ENCODE peak calls at places on chromosomes 3 and 15, in eight cellular contexts. One of them, this sample, is unnamed.

GRCh38 chr15:57551717-57552677 is 39.7 kb upstream of the MYZAP start:
- DNase-seq in HFF-Myc: peak
- DNase-seq in omental fat pad: no peak
- DNase-seq in left ventricle myocardium inferior: peak
- DNase-seq in CD8-positive, alpha-beta T cell: no peak
- DNase-seq in heart left ventricle: peak
- DNase-seq in lung: peak
- DNase-seq in brain microvascular endothelial cell: peak
- DNase-seq in this sample: peak

GRCh38 chr3:135895106-135895733 is 70.3 kb upstream of the PPP2R3A start:
- DNase-seq in HFF-Myc: peak
- DNase-seq in omental fat pad: peak
- DNase-seq in left ventricle myocardium inferior: peak
- DNase-seq in CD8-positive, alpha-beta T cell: peak
- DNase-seq in heart left ventricle: peak
- DNase-seq in lung: peak
- DNase-seq in brain microvascular endothelial cell: peak
- DNase-seq in this sample: peak

GRCh38 chr15:31452595-31453557 is 126.2 kb downstream of the KLF13 start:
- DNase-seq in HFF-Myc: no peak
- DNase-seq in omental fat pad: no peak
- DNase-seq in left ventricle myocardium inferior: no peak
- DNase-seq in CD8-positive, alpha-beta T cell: no peak
- DNase-seq in heart left ventricle: peak
- DNase-seq in lung: no peak
- DNase-seq in brain microvascular endothelial cell: no peak
- DNase-seq in this sample: peak

GRCh38 chr3:13714251-13714916 is 165.5 kb downstream of the FBLN2 start:
- DNase-seq in HFF-Myc: no peak
- DNase-seq in omental fat pad: no peak
- DNase-seq in left ventricle myocardium inferior: no peak
- DNase-seq in CD8-positive, alpha-beta T cell: no peak
- DNase-seq in heart left ventricle: peak
- DNase-seq in lung: no peak
- DNase-seq in brain microvascular endothelial cell: no peak
- DNase-seq in this sample: peak

GRCh38 chr15:88606437-88606794 is 14.7 kb upstream of the AEN start:
- DNase-seq in HFF-Myc: no peak
- DNase-seq in omental fat pad: no peak
- DNase-seq in left ventricle myocardium inferior: no peak
- DNase-seq in CD8-positive, alpha-beta T cell: no peak
- DNase-seq in heart left ventricle: no peak
- DNase-seq in lung: no peak
- DNase-seq in brain microvascular endothelial cell: no peak
- DNase-seq in this sample: no peak

GRCh38 chr3:194843543-194843942 is 157.9 kb downstream of the FAM43A start:
- DNase-seq in HFF-Myc: no peak
- DNase-seq in omental fat pad: no peak
- DNase-seq in left ventricle myocardium inferior: no peak
- DNase-seq in CD8-positive, alpha-beta T cell: no peak
- DNase-seq in heart left ventricle: no peak
- DNase-seq in lung: no peak
- DNase-seq in brain microvascular endothelial cell: no peak
- DNase-seq in this sample: no peak

GRCh38 chr3:160474416-160474838 is 24.8 kb upstream of the TRIM59 start:
- DNase-seq in HFF-Myc: peak
- DNase-seq in omental fat pad: no peak
- DNase-seq in left ventricle myocardium inferior: no peak
- DNase-seq in CD8-positive, alpha-beta T cell: no peak
- DNase-seq in heart left ventricle: no peak
- DNase-seq in lung: no peak
- DNase-seq in brain microvascular endothelial cell: peak
- DNase-seq in this sample: no peak

GRCh38 chr3:150345021-150345538 is 63.0 kb upstream of the TSC22D2 start:
- DNase-seq in HFF-Myc: no peak
- DNase-seq in omental fat pad: no peak
- DNase-seq in left ventricle myocardium inferior: no peak
- DNase-seq in CD8-positive, alpha-beta T cell: no peak
- DNase-seq in heart left ventricle: no peak
- DNase-seq in lung: no peak
- DNase-seq in brain microvascular endothelial cell: no peak
- DNase-seq in this sample: peak

GRCh38 chr15:66456211-66456610 is 41.4 kb downstream of the SNAPC5 start:
- DNase-seq in HFF-Myc: no peak
- DNase-seq in omental fat pad: no peak
- DNase-seq in left ventricle myocardium inferior: no peak
- DNase-seq in CD8-positive, alpha-beta T cell: no peak
- DNase-seq in heart left ventricle: no peak
- DNase-seq in lung: no peak
- DNase-seq in brain microvascular endothelial cell: peak
- DNase-seq in this sample: no peak

GRCh38 chr3:74891312-74891711 is 276.9 kb upstream of the CNTN3 start:
- DNase-seq in HFF-Myc: no peak
- DNase-seq in omental fat pad: no peak
- DNase-seq in left ventricle myocardium inferior: no peak
- DNase-seq in CD8-positive, alpha-beta T cell: no peak
- DNase-seq in heart left ventricle: no peak
- DNase-seq in lung: no peak
- DNase-seq in brain microvascular endothelial cell: no peak
- DNase-seq in this sample: no peak

GRCh38 chr15:73981761-73982222 is 10.3 kb downstream of the STOML1 start:
- DNase-seq in HFF-Myc: no peak
- DNase-seq in omental fat pad: no peak
- DNase-seq in left ventricle myocardium inferior: no peak
- DNase-seq in CD8-positive, alpha-beta T cell: no peak
- DNase-seq in heart left ventricle: no peak
- DNase-seq in lung: no peak
- DNase-seq in brain microvascular endothelial cell: no peak
- DNase-seq in this sample: no peak

GRCh38 chr3:54865316-54865715 is 62.5 kb downstream of the LRTM1 start:
- DNase-seq in HFF-Myc: no peak
- DNase-seq in omental fat pad: no peak
- DNase-seq in left ventricle myocardium inferior: no peak
- DNase-seq in CD8-positive, alpha-beta T cell: no peak
- DNase-seq in heart left ventricle: no peak
- DNase-seq in lung: no peak
- DNase-seq in brain microvascular endothelial cell: no peak
- DNase-seq in this sample: no peak

GRCh38 chr3:10683106-10683505 is 132.9 kb upstream of the SLC6A11 start:
- DNase-seq in HFF-Myc: no peak
- DNase-seq in omental fat pad: no peak
- DNase-seq in left ventricle myocardium inferior: no peak
- DNase-seq in CD8-positive, alpha-beta T cell: no peak
- DNase-seq in heart left ventricle: no peak
- DNase-seq in lung: no peak
- DNase-seq in brain microvascular endothelial cell: no peak
- DNase-seq in this sample: no peak

GRCh38 chr15:88574646-88575045 is 28.2 kb upstream of the DET1 start:
- DNase-seq in HFF-Myc: no peak
- DNase-seq in omental fat pad: no peak
- DNase-seq in left ventricle myocardium inferior: no peak
- DNase-seq in CD8-positive, alpha-beta T cell: no peak
- DNase-seq in heart left ventricle: no peak
- DNase-seq in lung: no peak
- DNase-seq in brain microvascular endothelial cell: no peak
- DNase-seq in this sample: no peak

GRCh38 chr3:129254536-129255230 is 5.3 kb downstream of the COPG1 start:
- DNase-seq in HFF-Myc: no peak
- DNase-seq in omental fat pad: no peak
- DNase-seq in left ventricle myocardium inferior: no peak
- DNase-seq in CD8-positive, alpha-beta T cell: no peak
- DNase-seq in heart left ventricle: no peak
- DNase-seq in lung: no peak
- DNase-seq in brain microvascular endothelial cell: no peak
- DNase-seq in this sample: no peak

GRCh38 chr15:99749386-99749785 is 16.1 kb upstream of the LYSMD4 start:
- DNase-seq in HFF-Myc: no peak
- DNase-seq in omental fat pad: no peak
- DNase-seq in left ventricle myocardium inferior: no peak
- DNase-seq in CD8-positive, alpha-beta T cell: no peak
- DNase-seq in heart left ventricle: no peak
- DNase-seq in lung: no peak
- DNase-seq in brain microvascular endothelial cell: no peak
- DNase-seq in this sample: no peak

GRCh38 chr3:30597131-30597768 is 9.2 kb upstream of the TGFBR2 start:
- DNase-seq in HFF-Myc: peak
- DNase-seq in omental fat pad: no peak
- DNase-seq in left ventricle myocardium inferior: no peak
- DNase-seq in CD8-positive, alpha-beta T cell: no peak
- DNase-seq in heart left ventricle: no peak
- DNase-seq in lung: no peak
- DNase-seq in brain microvascular endothelial cell: peak
- DNase-seq in this sample: no peak

GRCh38 chr3:11302444-11302843 is 30.2 kb downstream of the ATG7 start:
- DNase-seq in HFF-Myc: no peak
- DNase-seq in omental fat pad: no peak
- DNase-seq in left ventricle myocardium inferior: no peak
- DNase-seq in CD8-positive, alpha-beta T cell: no peak
- DNase-seq in heart left ventricle: no peak
- DNase-seq in lung: no peak
- DNase-seq in brain microvascular endothelial cell: no peak
- DNase-seq in this sample: no peak

GRCh38 chr15:63469190-63469589 is 35.2 kb upstream of the USP3 start:
- DNase-seq in HFF-Myc: no peak
- DNase-seq in omental fat pad: no peak
- DNase-seq in left ventricle myocardium inferior: no peak
- DNase-seq in CD8-positive, alpha-beta T cell: peak
- DNase-seq in heart left ventricle: no peak
- DNase-seq in lung: no peak
- DNase-seq in brain microvascular endothelial cell: no peak
- DNase-seq in this sample: no peak

GRCh38 chr3:190120161-190121060 is at the start of gene P3H2:
- DNase-seq in HFF-Myc: peak
- DNase-seq in omental fat pad: no peak
- DNase-seq in left ventricle myocardium inferior: peak
- DNase-seq in CD8-positive, alpha-beta T cell: no peak
- DNase-seq in heart left ventricle: peak
- DNase-seq in lung: peak
- DNase-seq in brain microvascular endothelial cell: peak
- DNase-seq in this sample: peak
- TF ChIP-seq CTCF in HFF-Myc: peak
- TF ChIP-seq CTCF in omental fat pad: no peak
- TF ChIP-seq CTCF in left ventricle myocardium inferior: peak
- TF ChIP-seq CTCF in CD8-positive, alpha-beta T cell: no peak
- TF ChIP-seq CTCF in heart left ventricle: peak
- TF ChIP-seq CTCF in lung: no peak
- TF ChIP-seq CTCF in brain microvascular endothelial cell: peak
- TF ChIP-seq CTCF in this sample: peak

GRCh38 chr3:38646630-38647029 is 2.9 kb downstream of the SCN5A start:
- DNase-seq in HFF-Myc: no peak
- DNase-seq in omental fat pad: no peak
- DNase-seq in left ventricle myocardium inferior: no peak
- DNase-seq in CD8-positive, alpha-beta T cell: no peak
- DNase-seq in heart left ventricle: peak
- DNase-seq in lung: no peak
- DNase-seq in brain microvascular endothelial cell: no peak
- DNase-seq in this sample: no peak
- TF ChIP-seq CTCF in HFF-Myc: peak
- TF ChIP-seq CTCF in omental fat pad: no peak
- TF ChIP-seq CTCF in left ventricle myocardium inferior: no peak
- TF ChIP-seq CTCF in CD8-positive, alpha-beta T cell: no peak
- TF ChIP-seq CTCF in heart left ventricle: no peak
- TF ChIP-seq CTCF in lung: no peak
- TF ChIP-seq CTCF in brain microvascular endothelial cell: peak
- TF ChIP-seq CTCF in this sample: no peak

GRCh38 chr15:59362339-59362738 is 10.3 kb downstream of the MYO1E start:
- DNase-seq in HFF-Myc: no peak
- DNase-seq in omental fat pad: no peak
- DNase-seq in left ventricle myocardium inferior: no peak
- DNase-seq in CD8-positive, alpha-beta T cell: no peak
- DNase-seq in heart left ventricle: no peak
- DNase-seq in lung: no peak
- DNase-seq in brain microvascular endothelial cell: no peak
- DNase-seq in this sample: no peak

GRCh38 chr15:59360896-59361295 is 11.8 kb downstream of the MYO1E start:
- DNase-seq in HFF-Myc: no peak
- DNase-seq in omental fat pad: no peak
- DNase-seq in left ventricle myocardium inferior: no peak
- DNase-seq in CD8-positive, alpha-beta T cell: no peak
- DNase-seq in heart left ventricle: no peak
- DNase-seq in lung: no peak
- DNase-seq in brain microvascular endothelial cell: peak
- DNase-seq in this sample: no peak

GRCh38 chr15:59355730-59356129 is 16.9 kb downstream of the MYO1E start:
- DNase-seq in HFF-Myc: no peak
- DNase-seq in omental fat pad: no peak
- DNase-seq in left ventricle myocardium inferior: no peak
- DNase-seq in CD8-positive, alpha-beta T cell: no peak
- DNase-seq in heart left ventricle: no peak
- DNase-seq in lung: no peak
- DNase-seq in brain microvascular endothelial cell: no peak
- DNase-seq in this sample: no peak

GRCh38 chr15:59364238-59364637 is 8.4 kb downstream of the MYO1E start:
- DNase-seq in HFF-Myc: no peak
- DNase-seq in omental fat pad: no peak
- DNase-seq in left ventricle myocardium inferior: no peak
- DNase-seq in CD8-positive, alpha-beta T cell: no peak
- DNase-seq in heart left ventricle: no peak
- DNase-seq in lung: no peak
- DNase-seq in brain microvascular endothelial cell: peak
- DNase-seq in this sample: no peak

GRCh38 chr15:59360305-59360704 is 12.4 kb downstream of the MYO1E start:
- DNase-seq in HFF-Myc: no peak
- DNase-seq in omental fat pad: no peak
- DNase-seq in left ventricle myocardium inferior: no peak
- DNase-seq in CD8-positive, alpha-beta T cell: no peak
- DNase-seq in heart left ventricle: no peak
- DNase-seq in lung: no peak
- DNase-seq in brain microvascular endothelial cell: no peak
- DNase-seq in this sample: no peak
- TF ChIP-seq CTCF in HFF-Myc: peak
- TF ChIP-seq CTCF in omental fat pad: no peak
- TF ChIP-seq CTCF in left ventricle myocardium inferior: peak
- TF ChIP-seq CTCF in CD8-positive, alpha-beta T cell: no peak
- TF ChIP-seq CTCF in heart left ventricle: no peak
- TF ChIP-seq CTCF in lung: no peak
- TF ChIP-seq CTCF in brain microvascular endothelial cell: peak
- TF ChIP-seq CTCF in this sample: no peak

GRCh38 chr15:41970456-41970855 is 1.9 kb downstream of the EHD4 start:
- DNase-seq in HFF-Myc: no peak
- DNase-seq in omental fat pad: no peak
- DNase-seq in left ventricle myocardium inferior: no peak
- DNase-seq in CD8-positive, alpha-beta T cell: no peak
- DNase-seq in heart left ventricle: no peak
- DNase-seq in lung: no peak
- DNase-seq in brain microvascular endothelial cell: no peak
- DNase-seq in this sample: no peak

GRCh38 chr15:41969851-41970431 is 2.4 kb downstream of the EHD4 start:
- DNase-seq in HFF-Myc: no peak
- DNase-seq in omental fat pad: no peak
- DNase-seq in left ventricle myocardium inferior: no peak
- DNase-seq in CD8-positive, alpha-beta T cell: peak
- DNase-seq in heart left ventricle: no peak
- DNase-seq in lung: no peak
- DNase-seq in brain microvascular endothelial cell: peak
- DNase-seq in this sample: no peak

GRCh38 chr15:41971089-41971892 is 1.1 kb downstream of the EHD4 start:
- DNase-seq in HFF-Myc: peak
- DNase-seq in omental fat pad: no peak
- DNase-seq in left ventricle myocardium inferior: peak
- DNase-seq in CD8-positive, alpha-beta T cell: peak
- DNase-seq in heart left ventricle: peak
- DNase-seq in lung: peak
- DNase-seq in brain microvascular endothelial cell: peak
- DNase-seq in this sample: peak

GRCh38 chr15:41971893-41972340 is 440 bp downstream of the EHD4 start:
- DNase-seq in HFF-Myc: no peak
- DNase-seq in omental fat pad: no peak
- DNase-seq in left ventricle myocardium inferior: peak
- DNase-seq in CD8-positive, alpha-beta T cell: no peak
- DNase-seq in heart left ventricle: peak
- DNase-seq in lung: no peak
- DNase-seq in brain microvascular endothelial cell: no peak
- DNase-seq in this sample: no peak

GRCh38 chr15:41972341-41973237 is at the start of gene EHD4:
- DNase-seq in HFF-Myc: peak
- DNase-seq in omental fat pad: peak
- DNase-seq in left ventricle myocardium inferior: peak
- DNase-seq in CD8-positive, alpha-beta T cell: peak
- DNase-seq in heart left ventricle: peak
- DNase-seq in lung: peak
- DNase-seq in brain microvascular endothelial cell: peak
- DNase-seq in this sample: peak
- TF ChIP-seq CTCF in HFF-Myc: peak
- TF ChIP-seq CTCF in omental fat pad: no peak
- TF ChIP-seq CTCF in left ventricle myocardium inferior: peak
- TF ChIP-seq CTCF in CD8-positive, alpha-beta T cell: no peak
- TF ChIP-seq CTCF in heart left ventricle: peak
- TF ChIP-seq CTCF in lung: peak
- TF ChIP-seq CTCF in brain microvascular endothelial cell: peak
- TF ChIP-seq CTCF in this sample: peak

This sample was measured in kidney.